ENCODE peak calls at places on chromosomes 7 and 10, in five cellular contexts. X is NCI-H774; Q is tibial artery; O is GM03348; N is CD4-positive, alpha-beta T cell. V is an unnamed sample.

GRCh38 chr7:41579961-41580935 is 122.6 kb downstream of the INHBA start:
- DNase-seq in X (no peak), Q (no peak), O (peak), N (no peak), V (no peak)

GRCh38 chr10:32246685-32247084 is 100.3 kb downstream of the EPC1 start:
- DNase-seq in X (no peak), Q (no peak), O (no peak), N (no peak), V (no peak)

GRCh38 chr7:155941688-155942087 is 129.4 kb upstream of the SHH start:
- DNase-seq in X (no peak), Q (no peak), O (no peak), N (no peak), V (no peak)

GRCh38 chr7:40192036-40192435 is 57.2 kb downstream of the SUGCT start:
- DNase-seq in X (no peak), Q (no peak), O (peak), N (no peak), V (no peak)

GRCh38 chr7:7639421-7639820 is 1.1 kb upstream of the UMAD1 start:
- DNase-seq in X (no peak), Q (no peak), O (peak), N (no peak), V (no peak)

GRCh38 chr7:15750741-15751140 is 64.3 kb upstream of the MEOX2 start:
- DNase-seq in X (no peak), Q (no peak), O (no peak), N (no peak), V (no peak)

GRCh38 chr10:103553743-103554487 is 60.4 kb downstream of the NEURL1 start:
- DNase-seq in X (no peak), Q (no peak), O (no peak), N (no peak), V (no peak)

GRCh38 chr7:17741426-17741825 is 198.9 kb downstream of the SNX13 start:
- DNase-seq in X (no peak), Q (no peak), O (no peak), N (no peak), V (no peak)

GRCh38 chr7:5695709-5696345 is 85.6 kb downstream of the RNF216 start:
- DNase-seq in X (peak), Q (peak), O (peak), N (no peak), V (no peak)

GRCh38 chr7:101597941-101598340 is 31.2 kb downstream of the MYL10 start:
- DNase-seq in X (no peak), Q (no peak), O (no peak), N (no peak), V (no peak)

GRCh38 chr10:3828404-3829192 is 43.6 kb upstream of the KLF6 start:
- DNase-seq in X (peak), Q (no peak), O (peak), N (no peak), V (no peak)

GRCh38 chr7:23539494-23539907 is 7.7 kb upstream of the TRA2A start:
- DNase-seq in X (no peak), Q (no peak), O (no peak), N (no peak), V (no peak)

GRCh38 chr10:103548581-103549348 is 55.3 kb downstream of the NEURL1 start:
- DNase-seq in X (peak), Q (peak), O (no peak), N (no peak), V (no peak)

GRCh38 chr10:10642741-10643280 is 374.9 kb upstream of the CELF2 start:
- DNase-seq in X (no peak), Q (peak), O (peak), N (no peak), V (no peak)

GRCh38 chr7:35386816-35387429 is 133.0 kb upstream of the TBX20 start:
- DNase-seq in X (no peak), Q (no peak), O (no peak), N (no peak), V (no peak)

GRCh38 chr7:132394283-132395003 is 181.8 kb downstream of the PLXNA4 start:
- DNase-seq in X (no peak), Q (no peak), O (no peak), N (no peak), V (peak)

GRCh38 chr10:97311106-97311615 is 7.9 kb upstream of the FRAT1 start:
- DNase-seq in X (no peak), Q (no peak), O (no peak), N (no peak), V (no peak)

GRCh38 chr10:125795111-125795510 is 19.5 kb upstream of the MMP21 start:
- DNase-seq in X (no peak), Q (no peak), O (no peak), N (no peak), V (no peak)

GRCh38 chr7:98618786-98619185 is 1.7 kb downstream of the NPTX2 start:
- DNase-seq in X (no peak), Q (no peak), O (no peak), N (no peak), V (no peak)

GRCh38 chr7:151380199-151381082 is 29.4 kb downstream of the WDR86 start:
- DNase-seq in X (no peak), Q (no peak), O (no peak), N (no peak), V (no peak)

GRCh38 chr10:127834221-127834620 is 58.5 kb downstream of the CLRN3 start:
- DNase-seq in X (no peak), Q (no peak), O (no peak), N (no peak), V (no peak)

GRCh38 chr10:133123746-133124356 is 36.1 kb downstream of the ADGRA1 start:
- DNase-seq in X (no peak), Q (peak), O (no peak), N (no peak), V (no peak)

GRCh38 chr7:149317986-149318672 is 56.1 kb downstream of the ZNF783 start:
- DNase-seq in X (no peak), Q (no peak), O (no peak), N (no peak), V (no peak)

GRCh38 chr7:42014625-42015412 is 222.2 kb downstream of the GLI3 start:
- DNase-seq in X (no peak), Q (no peak), O (peak), N (no peak), V (no peak)

GRCh38 chr7:96118449-96119001 is 203.4 kb downstream of the SLC25A13 start:
- DNase-seq in X (no peak), Q (no peak), O (no peak), N (no peak), V (no peak)

GRCh38 chr7:122520961-122521555 is 177.9 kb downstream of the RNF133 start:
- DNase-seq in X (no peak), Q (no peak), O (no peak), N (no peak), V (no peak)

GRCh38 chr7:155220881-155221280 is 76.8 kb upstream of the INSIG1 start:
- DNase-seq in X (no peak), Q (peak), O (no peak), N (no peak), V (no peak)

GRCh38 chr7:106620681-106621080 is 40.3 kb downstream of the CCDC71L start:
- DNase-seq in X (no peak), Q (no peak), O (no peak), N (no peak), V (no peak)

GRCh38 chr10:43403911-43404674 is 4.9 kb downstream of the HNRNPF start:
- DNase-seq in X (no peak), Q (no peak), O (no peak), N (no peak), V (no peak)

GRCh38 chr10:130740166-130740565 is 571.4 kb downstream of the TCERG1L start:
- DNase-seq in X (no peak), Q (peak), O (no peak), N (no peak), V (no peak)

GRCh38 chr10:132739225-132739613 is 46.7 kb downstream of the NKX6-2 start:
- DNase-seq in X (no peak), Q (no peak), O (no peak), N (no peak), V (no peak)

GRCh38 chr10:103700436-103700715 is 155.0 kb downstream of the SH3PXD2A start:
- DNase-seq in X (no peak), Q (no peak), O (no peak), N (no peak), V (no peak)

GRCh38 chr10:19169684-19170083 is 121.1 kb downstream of the MALRD1 start:
- DNase-seq in X (no peak), Q (no peak), O (no peak), N (no peak), V (no peak)

GRCh38 chr7:151757274-151757673 is 119.6 kb downstream of the PRKAG2 start:
- DNase-seq in X (no peak), Q (no peak), O (peak), N (no peak), V (no peak)